ENCODE peak calls at places on chromosomes 7 and 10, in eight cellular contexts. One of them, this sample, is unnamed. For H3K4me1, the result is how much of the 10 kb centered on the place peaks cover.

GRCh38 chr10:106308284-106308683 is 856.2 kb downstream of the SORCS1 start:
- DNase-seq in H9: no peak
- DNase-seq in cardiac muscle cell: no peak
- DNase-seq in spleen: no peak
- DNase-seq in hepatocyte: no peak
- DNase-seq in Panc1: no peak
- DNase-seq in psoas muscle: no peak
- DNase-seq in heart left ventricle: no peak
- DNase-seq in this sample: no peak

GRCh38 chr10:22251751-22252285 is 34.0 kb upstream of the EBLN1 start:
- DNase-seq in hepatocyte: peak
- DNase-seq in H9: peak
- DNase-seq in cardiac muscle cell: peak
- DNase-seq in heart left ventricle: peak
- DNase-seq in Panc1: no peak
- DNase-seq in spleen: peak
- DNase-seq in psoas muscle: peak
- DNase-seq in this sample: peak

GRCh38 chr7:129169171-129169643 is 19.2 kb upstream of the SMO start:
- DNase-seq in Panc1: no peak
- DNase-seq in spleen: peak
- DNase-seq in H9: peak
- DNase-seq in hepatocyte: peak
- DNase-seq in psoas muscle: peak
- DNase-seq in heart left ventricle: peak
- DNase-seq in cardiac muscle cell: peak
- DNase-seq in this sample: no peak

GRCh38 chr7:113086431-113086888 is at the start of gene GPR85:
- DNase-seq in heart left ventricle: peak
- DNase-seq in psoas muscle: peak
- DNase-seq in cardiac muscle cell: peak
- DNase-seq in hepatocyte: peak
- DNase-seq in Panc1: no peak
- DNase-seq in spleen: peak
- DNase-seq in H9: peak
- DNase-seq in this sample: no peak

GRCh38 chr10:116113721-116114501 is 159.1 kb downstream of the GFRA1 start:
- DNase-seq in hepatocyte: no peak
- DNase-seq in Panc1: no peak
- DNase-seq in spleen: no peak
- DNase-seq in psoas muscle: no peak
- DNase-seq in heart left ventricle: no peak
- DNase-seq in cardiac muscle cell: no peak
- DNase-seq in H9: peak
- DNase-seq in this sample: no peak

GRCh38 chr10:69501657-69502056 is 50.4 kb downstream of the TSPAN15 start:
- DNase-seq in psoas muscle: no peak
- DNase-seq in H9: peak
- DNase-seq in spleen: peak
- DNase-seq in Panc1: no peak
- DNase-seq in heart left ventricle: no peak
- DNase-seq in hepatocyte: no peak
- DNase-seq in cardiac muscle cell: no peak
- DNase-seq in this sample: no peak

GRCh38 chr10:86400705-86401587 is 34.4 kb upstream of the GRID1 start:
- DNase-seq in heart left ventricle: peak
- DNase-seq in spleen: peak
- DNase-seq in cardiac muscle cell: peak
- DNase-seq in Panc1: no peak
- DNase-seq in hepatocyte: peak
- DNase-seq in psoas muscle: peak
- DNase-seq in H9: no peak
- DNase-seq in this sample: no peak

GRCh38 chr10:96765406-96766240 is 45.3 kb upstream of the PIK3AP1 start:
- DNase-seq in hepatocyte: peak
- DNase-seq in heart left ventricle: peak
- DNase-seq in H9: peak
- DNase-seq in psoas muscle: peak
- DNase-seq in spleen: peak
- DNase-seq in Panc1: peak
- DNase-seq in cardiac muscle cell: peak
- DNase-seq in this sample: peak

GRCh38 chr7:98685541-98685940 is 68.5 kb downstream of the NPTX2 start:
- DNase-seq in Panc1: no peak
- DNase-seq in H9: no peak
- DNase-seq in hepatocyte: no peak
- DNase-seq in cardiac muscle cell: no peak
- DNase-seq in psoas muscle: no peak
- DNase-seq in spleen: no peak
- DNase-seq in heart left ventricle: no peak
- DNase-seq in this sample: no peak

GRCh38 chr7:111486472-111487142 is 75.7 kb downstream of the IMMP2L start:
- DNase-seq in Panc1: peak
- DNase-seq in psoas muscle: no peak
- DNase-seq in hepatocyte: peak
- DNase-seq in heart left ventricle: no peak
- DNase-seq in H9: no peak
- DNase-seq in spleen: no peak
- DNase-seq in cardiac muscle cell: peak
- DNase-seq in this sample: no peak

GRCh38 chr10:102654566-102654965 is 10.3 kb downstream of the TRIM8 start:
- DNase-seq in cardiac muscle cell: no peak
- DNase-seq in hepatocyte: no peak
- DNase-seq in spleen: no peak
- DNase-seq in heart left ventricle: no peak
- DNase-seq in H9: no peak
- DNase-seq in Panc1: no peak
- DNase-seq in psoas muscle: peak
- DNase-seq in this sample: no peak

GRCh38 chr10:102656791-102657371 is 12.6 kb downstream of the TRIM8 start:
- DNase-seq in H9: no peak
- DNase-seq in psoas muscle: peak
- DNase-seq in heart left ventricle: no peak
- DNase-seq in spleen: peak
- DNase-seq in hepatocyte: no peak
- DNase-seq in Panc1: no peak
- DNase-seq in cardiac muscle cell: no peak
- DNase-seq in this sample: no peak

GRCh38 chr10:102657451-102657850 is 13.2 kb downstream of the TRIM8 start:
- DNase-seq in hepatocyte: no peak
- DNase-seq in heart left ventricle: no peak
- DNase-seq in Panc1: no peak
- DNase-seq in H9: no peak
- DNase-seq in cardiac muscle cell: no peak
- DNase-seq in psoas muscle: peak
- DNase-seq in spleen: peak
- DNase-seq in this sample: no peak

GRCh38 chr10:102654969-102655368 is 10.7 kb downstream of the TRIM8 start:
- DNase-seq in H9: no peak
- DNase-seq in spleen: no peak
- DNase-seq in hepatocyte: no peak
- DNase-seq in psoas muscle: peak
- DNase-seq in cardiac muscle cell: no peak
- DNase-seq in heart left ventricle: peak
- DNase-seq in Panc1: no peak
- DNase-seq in this sample: no peak

GRCh38 chr10:102656026-102656425 is 11.7 kb downstream of the TRIM8 start:
- DNase-seq in heart left ventricle: no peak
- DNase-seq in Panc1: no peak
- DNase-seq in cardiac muscle cell: no peak
- DNase-seq in psoas muscle: peak
- DNase-seq in H9: no peak
- DNase-seq in hepatocyte: no peak
- DNase-seq in spleen: peak
- DNase-seq in this sample: no peak
- H3K4me1 ChIP-seq in heart left ventricle: half or more
- H3K4me1 ChIP-seq in Panc1: under half
- H3K4me1 ChIP-seq in cardiac muscle cell: under half
- H3K4me1 ChIP-seq in psoas muscle: under half
- H3K4me1 ChIP-seq in H9: under half
- H3K4me1 ChIP-seq in hepatocyte: under half
- H3K4me1 ChIP-seq in spleen: half or more
- H3K4me1 ChIP-seq in this sample: under half

DNA sequence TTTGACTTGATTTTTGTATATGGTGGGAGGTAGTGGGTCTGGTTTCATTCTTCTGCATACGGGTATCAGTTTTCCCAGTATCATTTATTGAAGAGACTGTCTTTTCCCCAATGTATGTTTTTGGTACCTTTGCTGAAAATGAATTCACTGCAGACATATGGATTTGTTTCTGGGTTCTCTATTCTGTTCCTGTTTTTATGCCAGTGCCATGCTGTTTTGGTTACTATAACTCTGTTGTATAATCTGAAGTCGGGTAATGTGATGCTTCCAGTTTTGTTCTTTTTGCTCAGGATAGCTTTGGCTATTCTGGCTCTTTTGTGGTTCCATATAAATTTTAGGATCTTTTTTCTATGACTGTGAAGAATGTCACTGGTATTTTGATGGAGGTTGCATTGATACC is 836 bp downstream of the ECD start:
- DNase-seq in heart left ventricle: no peak
- DNase-seq in Panc1: no peak
- DNase-seq in spleen: no peak
- DNase-seq in H9: no peak
- DNase-seq in psoas muscle: no peak
- DNase-seq in cardiac muscle cell: no peak
- DNase-seq in hepatocyte: no peak
- DNase-seq in this sample: no peak
- H3K4me1 ChIP-seq in heart left ventricle: under half
- H3K4me1 ChIP-seq in Panc1: under half
- H3K4me1 ChIP-seq in spleen: half or more
- H3K4me1 ChIP-seq in H9: under half
- H3K4me1 ChIP-seq in psoas muscle: under half
- H3K4me1 ChIP-seq in cardiac muscle cell: under half
- H3K4me1 ChIP-seq in hepatocyte: under half
- H3K4me1 ChIP-seq in this sample: under half

DNA sequence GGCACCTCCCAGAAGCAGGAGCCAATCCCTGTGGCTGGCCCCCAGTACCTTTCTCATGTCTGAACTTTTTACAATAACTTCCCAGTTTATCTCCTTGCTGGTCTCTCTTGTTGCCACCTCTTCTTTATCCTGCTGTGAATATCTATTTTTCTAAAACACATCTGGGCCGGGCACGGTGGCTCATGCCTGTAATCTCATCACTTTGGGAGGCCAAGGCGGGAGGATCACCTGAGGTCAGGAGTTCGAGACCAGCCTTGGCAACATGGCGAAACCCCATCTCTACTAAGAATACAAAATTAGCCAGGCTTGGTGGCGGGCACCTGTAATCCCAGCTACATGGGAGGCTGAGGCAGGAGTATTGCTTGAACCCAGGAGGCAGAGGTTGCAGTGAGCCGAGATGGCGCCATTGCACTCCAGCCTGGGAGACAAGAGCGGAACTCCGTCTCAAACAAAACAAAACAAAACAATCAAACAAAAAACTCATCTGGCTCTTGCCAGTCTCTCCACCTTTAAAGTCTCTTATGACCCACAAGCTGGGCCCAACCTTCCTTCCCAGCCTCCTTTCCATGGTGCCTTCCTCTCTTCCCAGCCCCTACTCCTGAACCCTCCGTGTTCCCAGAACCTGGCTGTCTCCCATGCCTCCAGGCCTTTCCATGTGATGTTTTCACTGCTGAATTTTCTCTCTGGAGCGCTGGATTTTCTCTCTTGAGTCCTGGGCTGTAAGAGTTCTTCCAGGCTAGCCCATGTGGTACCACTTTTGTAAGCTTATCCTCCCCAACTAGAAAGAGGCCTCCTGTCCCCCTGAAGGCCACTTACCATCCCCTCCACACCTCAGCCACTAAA is 51.3 kb downstream of the HIP1 start:
- DNase-seq in Panc1: no peak
- DNase-seq in cardiac muscle cell: no peak
- DNase-seq in heart left ventricle: no peak
- DNase-seq in spleen: no peak
- DNase-seq in H9: no peak
- DNase-seq in psoas muscle: no peak
- DNase-seq in hepatocyte: no peak
- DNase-seq in this sample: no peak
- H3K4me1 ChIP-seq in Panc1: under half
- H3K4me1 ChIP-seq in cardiac muscle cell: under half
- H3K4me1 ChIP-seq in heart left ventricle: under half
- H3K4me1 ChIP-seq in spleen: under half
- H3K4me1 ChIP-seq in H9: under half
- H3K4me1 ChIP-seq in psoas muscle: under half
- H3K4me1 ChIP-seq in hepatocyte: under half
- H3K4me1 ChIP-seq in this sample: under half

GRCh38 chr10:124064158-124064603 is 29.2 kb downstream of the CHST15 start:
- DNase-seq in heart left ventricle: no peak
- DNase-seq in Panc1: peak
- DNase-seq in H9: no peak
- DNase-seq in hepatocyte: peak
- DNase-seq in psoas muscle: no peak
- DNase-seq in spleen: no peak
- DNase-seq in cardiac muscle cell: no peak
- DNase-seq in this sample: no peak

GRCh38 chr10:124064676-124065075 is 28.7 kb downstream of the CHST15 start:
- DNase-seq in H9: no peak
- DNase-seq in hepatocyte: no peak
- DNase-seq in Panc1: no peak
- DNase-seq in spleen: no peak
- DNase-seq in cardiac muscle cell: no peak
- DNase-seq in heart left ventricle: no peak
- DNase-seq in psoas muscle: no peak
- DNase-seq in this sample: no peak

GRCh38 chr10:124066744-124067714 is 26.4 kb downstream of the CHST15 start:
- DNase-seq in psoas muscle: no peak
- DNase-seq in cardiac muscle cell: peak
- DNase-seq in hepatocyte: no peak
- DNase-seq in spleen: no peak
- DNase-seq in Panc1: no peak
- DNase-seq in H9: peak
- DNase-seq in heart left ventricle: no peak
- DNase-seq in this sample: no peak

GRCh38 chr10:124063736-124064135 is 29.7 kb downstream of the CHST15 start:
- DNase-seq in H9: no peak
- DNase-seq in spleen: no peak
- DNase-seq in psoas muscle: no peak
- DNase-seq in cardiac muscle cell: no peak
- DNase-seq in hepatocyte: peak
- DNase-seq in heart left ventricle: no peak
- DNase-seq in Panc1: peak
- DNase-seq in this sample: peak

DNA sequence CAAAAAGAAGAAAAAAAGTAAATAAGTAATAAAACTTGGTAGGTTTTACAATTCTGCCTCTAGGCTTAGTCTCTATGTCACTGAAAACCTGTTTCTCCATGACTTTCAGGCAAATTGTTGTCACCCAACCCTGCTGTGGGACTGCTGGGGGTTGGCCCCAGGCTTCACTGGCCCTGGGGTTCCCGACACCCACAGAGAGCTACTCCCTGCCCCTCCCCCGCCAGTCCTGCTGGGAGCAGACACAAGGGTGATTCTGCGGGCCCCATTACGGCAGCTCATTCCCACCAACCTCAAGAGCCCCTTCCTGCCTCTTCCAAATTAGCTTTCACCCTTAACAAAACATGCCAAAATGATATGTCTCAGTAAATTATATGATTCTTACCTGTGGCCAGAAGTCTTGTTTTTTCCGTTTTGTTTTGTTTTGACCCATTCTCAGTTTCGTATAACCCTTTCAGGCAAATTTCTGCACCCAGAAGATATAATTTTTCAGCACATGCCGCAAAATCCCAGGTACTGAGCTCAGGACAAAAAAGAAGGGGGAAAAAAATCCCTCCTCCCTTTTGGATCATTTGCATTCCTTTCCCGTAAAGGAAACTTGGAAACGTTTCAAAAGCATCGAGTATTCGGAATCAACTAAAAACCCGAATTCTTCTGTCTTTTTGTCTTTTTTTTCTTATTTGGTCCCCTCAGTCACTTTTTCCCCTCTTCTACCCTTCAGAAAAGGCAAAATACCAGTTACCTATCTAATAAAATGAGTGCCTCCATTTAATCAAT is 27.8 kb downstream of the CHST15 start:
- DNase-seq in psoas muscle: no peak
- DNase-seq in spleen: no peak
- DNase-seq in cardiac muscle cell: no peak
- DNase-seq in H9: no peak
- DNase-seq in hepatocyte: peak
- DNase-seq in heart left ventricle: no peak
- DNase-seq in Panc1: no peak
- DNase-seq in this sample: no peak
- H3K4me1 ChIP-seq in psoas muscle: under half
- H3K4me1 ChIP-seq in spleen: half or more
- H3K4me1 ChIP-seq in cardiac muscle cell: under half
- H3K4me1 ChIP-seq in H9: under half
- H3K4me1 ChIP-seq in hepatocyte: under half
- H3K4me1 ChIP-seq in heart left ventricle: under half
- H3K4me1 ChIP-seq in Panc1: under half
- H3K4me1 ChIP-seq in this sample: under half

This sample was measured in lung.